ENCODE peak calls at places on chromosomes 3 and 15, in six cellular contexts. H, U, D, G, K and X are unnamed samples.

GRCh38 chr15:52424856-52425431 is 103.7 kb downstream of the MYO5A start:
- DNase-seq in G (peak), K (no peak), D (no peak), H (no peak), U (no peak), X (no peak)

GRCh38 chr3:155753038-155753647 is 8.3 kb upstream of the PLCH1 start:
- DNase-seq in G (peak), H (peak), U (no peak), D (peak), K (peak), X (peak)

GRCh38 chr3:24748472-24748871 is 253.8 kb upstream of the THRB start:
- DNase-seq in H (no peak), K (no peak), D (no peak), G (no peak), U (no peak), X (no peak)

GRCh38 chr15:101675015-101675414 is 22.8 kb upstream of the TM2D3 start:
- DNase-seq in U (no peak), H (peak), D (no peak), G (peak), K (peak), X (peak)

GRCh38 chr3:183698318-183698731 is 728 bp downstream of the YEATS2 start:
- DNase-seq in U (peak), K (peak), H (peak), D (peak), G (peak), X (peak)

GRCh38 chr15:91787198-91787597 is 66.3 kb upstream of the SLCO3A1 start:
- DNase-seq in D (no peak), G (no peak), K (no peak), H (no peak), U (no peak), X (no peak)

GRCh38 chr3:16884084-16884747 is 539 bp upstream of the PLCL2 start:
- DNase-seq in U (no peak), H (peak), D (no peak), K (no peak), G (peak), X (no peak)

GRCh38 chr15:66429117-66429516 is 42.4 kb downstream of the MAP2K1 start:
- DNase-seq in H (no peak), D (no peak), U (no peak), K (no peak), G (no peak), X (no peak)

GRCh38 chr15:68994149-68994548 is 20.3 kb upstream of the NOX5 start:
- DNase-seq in D (no peak), U (peak), H (peak), K (peak), G (peak), X (peak)

GRCh38 chr15:76098685-76099084 is 38.9 kb downstream of the TMEM266 start:
- DNase-seq in U (no peak), D (no peak), H (no peak), K (no peak), G (no peak), X (no peak)

GRCh38 chr15:73052679-73053397 is 575 bp downstream of the NEO1 start:
- DNase-seq in U (peak), D (peak), H (peak), G (peak), K (peak), X (peak)

GRCh38 chr15:62391565-62392262 is 226.6 kb upstream of the C2CD4B start:
- DNase-seq in H (peak), D (peak), G (peak), U (no peak), K (peak), X (peak)

GRCh38 chr15:23588268-23588667 is 22.8 kb downstream of the MKRN3 start:
- DNase-seq in D (no peak), U (no peak), K (no peak), H (no peak), G (no peak), X (no peak)

GRCh38 chr15:38530113-38530512 is 34.5 kb downstream of the RASGRP1 start:
- DNase-seq in H (no peak), G (peak), D (no peak), U (no peak), K (peak), X (peak)

GRCh38 chr3:86973440-86973839 is 17.5 kb downstream of the VGLL3 start:
- DNase-seq in K (peak), H (peak), D (no peak), G (peak), U (no peak), X (peak)

GRCh38 chr3:36114353-36114752 is 266.0 kb upstream of the STAC start:
- DNase-seq in H (no peak), U (no peak), D (no peak), K (no peak), G (no peak), X (no peak)

GRCh38 chr15:58539548-58539947 is 107.8 kb downstream of the LIPC start:
- DNase-seq in U (no peak), H (no peak), G (no peak), K (no peak), D (no peak), X (no peak)

GRCh38 chr15:64681424-64682024 is 93.9 kb downstream of the RBPMS2 start:
- DNase-seq in K (peak), G (peak), H (peak), D (peak), U (peak), X (peak)

GRCh38 chr3:102756706-102757105 is 321.9 kb downstream of the ZPLD1 start:
- DNase-seq in K (peak), H (no peak), U (no peak), D (peak), G (no peak), X (no peak)

GRCh38 chr3:68935778-68936177 is 3.4 kb upstream of the TAFA4 start:
- DNase-seq in G (no peak), U (no peak), K (no peak), D (no peak), H (no peak), X (no peak)

GRCh38 chr3:187565701-187566100 is 104.5 kb downstream of the SST start:
- DNase-seq in H (no peak), K (no peak), D (no peak), G (no peak), U (no peak), X (no peak)

GRCh38 chr3:194364314-194364651 is 5.3 kb downstream of the LRRC15 start:
- DNase-seq in H (no peak), K (no peak), G (no peak), D (no peak), U (no peak), X (no peak)

GRCh38 chr3:98521897-98522537 is 685 bp downstream of the CLDND1 start:
- DNase-seq in D (peak), U (peak), G (peak), K (peak), H (peak), X (peak)

GRCh38 chr3:140198242-140198641 is 263.3 kb downstream of the CLSTN2 start:
- DNase-seq in D (no peak), H (no peak), K (no peak), U (no peak), G (no peak), X (no peak)

GRCh38 chr3:135531996-135532395 is 433.5 kb upstream of the PPP2R3A start:
- DNase-seq in G (no peak), K (no peak), U (no peak), D (no peak), H (no peak), X (no peak)

GRCh38 chr15:88185584-88185983 is 71.0 kb downstream of the NTRK3 start:
- DNase-seq in K (no peak), G (no peak), H (no peak), D (no peak), U (no peak), X (no peak)

GRCh38 chr3:153970735-153971347 is 150.3 kb upstream of the ARHGEF26 start:
- DNase-seq in H (peak), K (peak), U (no peak), G (peak), D (peak), X (peak)

GRCh38 chr15:47514251-47514652 is 203.1 kb upstream of the SEMA6D start:
- DNase-seq in H (peak), D (peak), U (no peak), K (peak), G (peak), X (peak)

GRCh38 chr3:167116120-167116922 is 263.8 kb downstream of the ZBBX start:
- DNase-seq in G (no peak), U (no peak), D (no peak), K (no peak), H (no peak), X (no peak)

GRCh38 chr15:38895326-38896282 is 331.0 kb upstream of the RASGRP1 start:
- DNase-seq in K (peak), U (no peak), H (peak), D (no peak), G (peak), X (peak)